ENCODE peak calls at places on chromosomes 5 and 9, in ten cellular contexts. C is K562; P is left ventricle myocardium inferior; U is CD8-positive, alpha-beta T cell; G is body of pancreas; H is mammary epithelial cell; R is IMR-90; F is gastrocnemius medialis; K is fibroblast of lung; I is psoas muscle. Q is an unnamed sample.

GRCh38 chr5:141960018-141960417 is 2.0 kb upstream of the PCDH12 start:
- DNase-seq in C (peak; percentile 38), P (no peak), U (peak; percentile 58), G (no peak), H (no peak), R (no peak), F (no peak), K (no peak), I (no peak), Q (no peak)

GRCh38 chr5:165502893-165503696 is 1997.7 kb downstream of the MAT2B start:
- DNase-seq in C (no peak), P (no peak), U (no peak), G (no peak), H (no peak), R (peak; percentile 18), F (no peak), K (peak; percentile 15), I (no peak), Q (no peak)

GRCh38 chr9:126613656-126614055 is at the start of gene LMX1B:
- DNase-seq in C (no peak), P (peak; percentile 72), U (no peak), G (peak; percentile 59), H (peak; percentile 72), R (peak; percentile 17), F (no peak), K (peak; percentile 31), I (peak; percentile 77), Q (no peak)

GRCh38 chr5:91490340-91490739 is 107.2 kb upstream of the ARRDC3 start:
- DNase-seq in C (no peak), P (no peak), U (no peak), G (no peak), H (no peak), R (no peak), F (no peak), K (no peak), I (no peak), Q (no peak)

GRCh38 chr9:127972316-127972871 is 8.4 kb downstream of the EEIG1 start:
- DNase-seq in C (no peak), P (peak; percentile 69), U (peak; percentile 53), G (peak; percentile 55), H (no peak), R (no peak), F (peak; percentile 62), K (no peak), I (no peak), Q (no peak)

GRCh38 chr5:43729846-43730478 is 127.0 kb downstream of the NNT start:
- DNase-seq in C (no peak), P (no peak), U (no peak), G (no peak), H (peak; percentile 12), R (peak; percentile 51), F (no peak), K (peak; percentile 10), I (no peak), Q (no peak)

GRCh38 chr9:92645041-92645440 is 24.9 kb downstream of the IPPK start:
- DNase-seq in C (no peak), P (no peak), U (no peak), G (no peak), H (no peak), R (no peak), F (no peak), K (no peak), I (no peak), Q (no peak)

GRCh38 chr9:37410969-37411785 is 11.3 kb upstream of the GRHPR start:
- DNase-seq in C (peak; percentile 68), P (no peak), U (no peak), G (no peak), H (peak; percentile 25), R (peak; percentile 15), F (no peak), K (no peak), I (no peak), Q (no peak)

GRCh38 chr5:86665984-86666760 is 48.4 kb downstream of the COX7C start:
- DNase-seq in C (no peak), P (no peak), U (peak; percentile 49), G (peak; percentile 72), H (no peak), R (no peak), F (no peak), K (no peak), I (no peak), Q (no peak)

GRCh38 chr9:130122465-130122864 is 49.7 kb upstream of the NCS1 start:
- DNase-seq in C (no peak), P (no peak), U (no peak), G (no peak), H (no peak), R (no peak), F (no peak), K (no peak), I (no peak), Q (no peak)

GRCh38 chr5:24314106-24314505 is 330.7 kb downstream of the CDH10 start:
- DNase-seq in C (no peak), P (no peak), U (no peak), G (no peak), H (no peak), R (no peak), F (no peak), K (no peak), I (no peak), Q (no peak)

GRCh38 chr5:38433160-38433861 is 123.1 kb downstream of the LIFR start:
- DNase-seq in C (no peak), P (peak; percentile 68), U (no peak), G (no peak), H (no peak), R (peak; percentile 87), F (no peak), K (peak; percentile 95), I (no peak), Q (no peak)

GRCh38 chr9:109250311-109250741 is 70.5 kb downstream of the EPB41L4B start:
- DNase-seq in C (no peak), P (no peak), U (peak; percentile 29), G (no peak), H (no peak), R (no peak), F (no peak), K (no peak), I (no peak), Q (no peak)
- H3K4me3 ChIP-seq in C (no peak overlapping the region), P (no peak overlapping the region), U (no peak overlapping the region), G (no peak overlapping the region), H (no peak overlapping the region), R (no peak overlapping the region), F (no peak overlapping the region), K (no peak overlapping the region), I (no peak overlapping the region), Q (no peak overlapping the region)

DNA sequence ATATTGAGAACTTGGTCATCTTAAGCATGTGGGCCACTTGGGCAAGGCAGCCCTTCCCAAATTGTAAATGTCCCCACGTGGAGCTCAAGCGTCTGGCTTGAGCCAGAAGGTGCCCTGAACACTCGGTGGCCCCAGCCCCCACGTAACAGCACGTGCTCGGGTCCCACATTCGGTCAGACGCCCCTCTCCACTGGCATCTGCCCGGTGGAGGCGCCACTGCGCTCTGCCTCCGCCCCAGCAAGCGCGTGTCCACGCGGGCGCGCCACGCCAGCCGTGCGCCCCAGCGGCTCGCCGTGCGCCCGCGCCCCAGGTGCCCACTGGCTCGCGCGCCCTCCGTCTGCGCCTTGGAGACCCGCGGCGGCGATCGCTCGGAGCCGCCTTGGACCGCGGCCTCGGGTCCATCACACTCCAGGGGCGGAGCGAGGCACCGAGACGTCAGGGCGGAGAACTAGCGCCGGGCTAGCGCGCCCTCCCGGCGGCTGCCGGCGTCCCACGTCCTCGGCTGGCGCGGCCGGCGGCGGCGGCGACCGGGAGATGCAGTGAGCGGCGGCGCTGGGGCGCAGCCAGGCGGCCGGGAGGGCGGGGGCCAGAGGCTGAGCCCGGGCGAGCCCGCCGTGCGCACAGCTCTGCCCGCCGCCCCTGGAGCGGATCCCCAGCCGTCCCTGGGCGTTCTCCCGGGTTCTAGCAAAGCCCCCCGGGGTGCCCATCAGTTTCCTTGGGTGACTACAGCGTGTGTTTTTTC is at the start of gene PALM2AKAP2:
- DNase-seq in C (no peak), P (peak; percentile 78), U (no peak), G (peak; percentile 57), H (peak; percentile 73), R (peak; percentile 68), F (peak; percentile 36), K (peak; percentile 73), I (peak; percentile 74), Q (no peak)
- TF ChIP-seq CTCF in C (no peak), P (peak; percentile 60), U (no peak), G (no peak), H (no peak), R (peak; percentile 34), F (no peak), K (no peak), I (peak; percentile 24), Q (no peak)

GRCh38 chr9:124000784-124001444 is 10.7 kb upstream of the LHX2 start:
- DNase-seq in C (no peak), P (no peak), U (no peak), G (no peak), H (no peak), R (no peak), F (no peak), K (no peak), I (no peak), Q (no peak)

GRCh38 chr9:123998278-123998925 is 13.2 kb upstream of the LHX2 start:
- DNase-seq in C (no peak), P (no peak), U (no peak), G (no peak), H (no peak), R (no peak), F (no peak), K (no peak), I (no peak), Q (no peak)

GRCh38 chr9:123998970-123999621 is 12.5 kb upstream of the LHX2 start:
- DNase-seq in C (no peak), P (no peak), U (no peak), G (no peak), H (no peak), R (no peak), F (no peak), K (no peak), I (no peak), Q (peak; percentile 14)

GRCh38 chr9:124000161-124000783 is 11.3 kb upstream of the LHX2 start:
- DNase-seq in C (no peak), P (no peak), U (no peak), G (no peak), H (no peak), R (no peak), F (no peak), K (no peak), I (no peak), Q (no peak)

GRCh38 chr9:123999668-124000067 is 11.9 kb upstream of the LHX2 start:
- DNase-seq in C (no peak), P (no peak), U (no peak), G (no peak), H (no peak), R (no peak), F (no peak), K (no peak), I (no peak), Q (no peak)
- H3K27me3 ChIP-seq in C (peaks cover 52% of the 10 kb centered on the region), P (peaks cover 97% of the 10 kb centered on the region), U (peaks cover 45% of the 10 kb centered on the region), G (no peaks in the 10 kb centered on the region), H (peaks cover 67% of the 10 kb centered on the region), R (peaks cover 91% of the 10 kb centered on the region), F (peaks cover 85% of the 10 kb centered on the region), K (peaks cover 71% of the 10 kb centered on the region), I (peaks cover 91% of the 10 kb centered on the region), Q (peaks cover 53% of the 10 kb centered on the region)

DNA sequence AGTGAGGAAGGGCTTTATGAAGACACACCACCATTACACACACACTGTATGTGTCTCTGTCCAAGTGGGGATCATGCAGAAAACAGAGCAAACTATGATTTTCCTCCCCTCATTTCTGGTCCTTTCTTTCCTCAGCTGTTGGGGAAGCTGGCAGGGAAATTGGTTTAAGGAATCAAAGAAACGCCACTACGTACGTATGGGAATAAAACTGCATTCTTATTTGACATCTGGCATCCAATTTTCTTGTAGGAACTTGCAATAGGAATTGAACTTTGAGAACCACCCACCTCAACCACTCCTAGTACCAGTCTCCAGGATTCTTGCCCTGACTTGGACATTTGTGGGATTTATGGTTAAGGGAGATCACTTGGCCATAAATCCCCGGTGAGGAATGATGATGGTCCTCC is 125.8 kb downstream of the PDE4D start:
- DNase-seq in C (no peak), P (no peak), U (no peak), G (no peak), H (peak; percentile 81), R (no peak), F (no peak), K (no peak), I (no peak), Q (no peak)
- H3K4me3 ChIP-seq in C (no peak overlapping the region), P (peak overlapping the region; percentile 71), U (no peak overlapping the region), G (no peak overlapping the region), H (peak overlapping the region; percentile 64), R (no peak overlapping the region), F (peak overlapping the region; percentile 47), K (peak overlapping the region; percentile 49), I (peak overlapping the region; percentile 74), Q (no peak overlapping the region)